ENCODE peak calls at places on chromosomes 13 and 19, in nine cellular contexts. T, J, C, O, H, U, F, N and Z are unnamed samples.

GRCh38 chr19:50384685-50385535 is 763 bp downstream of the POLD1 start:
- DNase-seq in N (no peak), U (no peak), C (peak; percentile 18), H (no peak), T (no peak), F (peak; percentile 42), J (no peak), O (no peak), Z (peak; percentile 37)

GRCh38 chr19:7690779-7691258 is 10.2 kb downstream of the TRAPPC5 start:
- DNase-seq in C (no peak), J (no peak), F (no peak), U (no peak), H (no peak), T (no peak), O (no peak), N (no peak), Z (no peak)

GRCh38 chr13:39675904-39676303 is 20.4 kb downstream of the COG6 start:
- DNase-seq in U (no peak), F (no peak), H (no peak), T (no peak), C (peak; percentile 13), O (no peak), N (no peak), J (no peak), Z (peak; percentile 3)

GRCh38 chr19:51338563-51339312 is 3.2 kb downstream of the VSIG10L start:
- DNase-seq in H (peak; percentile 82), J (peak; percentile 92), N (peak; percentile 79), T (peak; percentile 70), F (peak; percentile 82), U (peak; percentile 90), O (peak; percentile 94), C (peak; percentile 74), Z (peak; percentile 89)

GRCh38 chr19:10286803-10287737 is at the start of gene ICAM4:
- DNase-seq in T (no peak), J (peak; percentile 82), U (peak; percentile 53), F (peak; percentile 21), O (peak; percentile 50), C (peak; percentile 74), H (no peak), N (no peak), Z (peak; percentile 68)

GRCh38 chr13:76116931-76117330 is 480.8 kb downstream of the LMO7 start:
- DNase-seq in T (no peak), O (no peak), C (no peak), J (no peak), F (no peak), H (no peak), N (no peak), U (no peak), Z (no peak)

GRCh38 chr19:49801966-49802661 is 11.0 kb downstream of the FUZ start:
- DNase-seq in J (no peak), N (no peak), H (no peak), F (peak; percentile 66), O (peak; percentile 91), T (peak; percentile 38), U (no peak), C (peak; percentile 90), Z (peak; percentile 92)

GRCh38 chr19:54803410-54803809 is at the start of gene KIR2DL4:
- DNase-seq in O (no peak), N (no peak), U (no peak), H (no peak), T (no peak), C (no peak), J (no peak), F (no peak), Z (no peak)

GRCh38 chr19:33186431-33186830 is 7.7 kb upstream of the LRP3 start:
- DNase-seq in F (no peak), N (no peak), H (no peak), U (no peak), T (no peak), C (no peak), J (no peak), O (no peak), Z (no peak)

GRCh38 chr13:45658586-45659235 is 43.2 kb upstream of the ERICH6B start:
- DNase-seq in O (no peak), N (no peak), C (peak; percentile 2), H (no peak), T (no peak), F (peak; percentile 69), U (no peak), J (no peak), Z (no peak)

GRCh38 chr19:11064831-11065303 is 24.4 kb upstream of the LDLR start:
- DNase-seq in H (no peak), C (no peak), F (no peak), O (no peak), T (peak; percentile 3), N (no peak), J (peak; percentile 30), U (no peak), Z (no peak)

GRCh38 chr13:54078271-54078670 is 1049.7 kb downstream of the OLFM4 start:
- DNase-seq in N (no peak), H (no peak), J (no peak), U (no peak), F (no peak), T (no peak), O (no peak), C (no peak), Z (no peak)

GRCh38 chr13:21058361-21058760 is 3.0 kb downstream of the LATS2 start:
- DNase-seq in J (no peak), H (no peak), O (no peak), T (no peak), U (no peak), F (peak; percentile 37), C (no peak), N (no peak), Z (no peak)

GRCh38 chr13:44052843-44053607 is 173.3 kb downstream of the LACC1 start:
- DNase-seq in J (no peak), N (no peak), U (no peak), F (peak; percentile 22), C (peak; percentile 79), H (no peak), O (peak; percentile 18), T (no peak), Z (peak; percentile 78)

GRCh38 chr19:29841559-29842367 is 30.0 kb downstream of the CCNE1 start:
- DNase-seq in U (no peak), C (peak; percentile 43), F (peak; percentile 87), N (no peak), H (no peak), T (no peak), J (peak; percentile 80), O (peak; percentile 67), Z (peak; percentile 89)